ENCODE peak calls at places on chromosomes 2 and 18, in nine cellular contexts. C is RWPE2; N is RKO; J is fibroblast of villous mesenchyme; S is amniotic stem cell; M is lower lobe of right lung; A is anterior cingulate cortex; F is stimulated activated CD8-positive, alpha-beta memory T cell treated with anti-CD3 and anti-CD28 coated beads, Interleukin-4, amount 100 ng/mL, for 1 hour; Q is WERI-Rb-1. E is an unnamed sample.

GRCh38 chr2:132766573-132766972 is 96.6 kb upstream of the LYPD1 start:
- DNase-seq in M (no peak), A (no peak), C (no peak), J (no peak), F (no peak), Q (no peak), S (no peak), N (no peak), E (no peak)

GRCh38 chr18:54737986-54738385 is 90.3 kb upstream of the RAB27B start:
- DNase-seq in Q (no peak), M (no peak), F (no peak), C (no peak), S (peak; percentile 41), J (peak; percentile 23), N (peak; percentile 16), A (no peak), E (no peak)

GRCh38 chr2:176461686-176462376 is 192.6 kb downstream of the MTX2 start:
- DNase-seq in S (no peak), J (peak; percentile 60), F (no peak), N (no peak), A (no peak), M (no peak), C (no peak), Q (no peak), E (no peak)

GRCh38 chr2:128623776-128624424 is 305.2 kb upstream of the HS6ST1 start:
- DNase-seq in S (peak; percentile 63), F (no peak), Q (no peak), C (no peak), M (peak; percentile 18), N (no peak), A (no peak), J (peak; percentile 79), E (no peak)

GRCh38 chr2:214378455-214379103 is 32.3 kb upstream of the VWC2L start:
- DNase-seq in M (no peak), S (no peak), Q (no peak), J (no peak), A (no peak), N (no peak), C (peak; percentile 73), F (no peak), E (no peak)

GRCh38 chr2:126145752-126146151 is 510.2 kb upstream of the GYPC start:
- DNase-seq in S (no peak), N (no peak), M (no peak), F (no peak), C (no peak), J (no peak), Q (no peak), A (no peak), E (no peak)

GRCh38 chr18:1244397-1245122 is 339.9 kb downstream of the ADCYAP1 start:
- DNase-seq in M (no peak), J (no peak), A (no peak), C (no peak), S (no peak), Q (no peak), F (no peak), N (no peak), E (no peak)

GRCh38 chr18:37403100-37403781 is 162.4 kb downstream of the CELF4 start:
- DNase-seq in J (peak; percentile 77), N (peak; percentile 23), A (no peak), F (no peak), C (no peak), S (peak; percentile 60), Q (no peak), M (no peak), E (peak; percentile 40)

GRCh38 chr2:8676915-8677645 is 4.8 kb upstream of the ID2 start:
- DNase-seq in M (peak; percentile 56), C (no peak), J (no peak), N (no peak), A (no peak), S (no peak), Q (peak; percentile 59), F (no peak), E (peak; percentile 31)

GRCh38 chr18:11096839-11097750 is 52.3 kb downstream of the PIEZO2 start:
- DNase-seq in Q (no peak), J (peak; percentile 41), S (no peak), F (no peak), M (no peak), C (no peak), N (no peak), A (no peak), E (no peak)

GRCh38 chr18:23958036-23958435 is 56.5 kb upstream of the TTC39C start:
- DNase-seq in J (no peak), C (no peak), M (no peak), A (peak; percentile 70), F (no peak), N (no peak), Q (no peak), S (no peak), E (no peak)

GRCh38 chr2:47581201-47581600 is 178.2 kb downstream of the MSH2 start:
- DNase-seq in C (no peak), A (no peak), N (no peak), M (no peak), S (no peak), J (no peak), Q (no peak), F (no peak), E (no peak)

E was measured in NCI-H1417 treated with DMSO at 0.1 percent for 48 hours.